ENCODE peak calls at places on chromosomes 2 and 18, in five cellular contexts. F is GM06990, L is tibial artery, Q is BE2C, Z is transverse colon. U is an unnamed sample.

GRCh38 chr2:39620067-39620466 is 45.6 kb upstream of the TMEM178A start:
- DNase-seq in Z (peak), F (no peak), L (peak), Q (peak), U (no peak)

GRCh38 chr2:170324640-170325046 is 146.7 kb downstream of the MYO3B start:
- DNase-seq in L (no peak), F (no peak), Q (peak), Z (peak), U (peak)

GRCh38 chr2:1701020-1701419 is 43.3 kb downstream of the PXDN start:
- DNase-seq in Q (no peak), F (no peak), L (no peak), Z (no peak), U (no peak)

GRCh38 chr2:136001147-136001546 is 15.7 kb upstream of the DARS1 start:
- DNase-seq in L (no peak), Q (no peak), Z (no peak), F (no peak), U (no peak)

GRCh38 chr2:218780851-218781690 is 876 bp upstream of the CYP27A1 start:
- DNase-seq in Q (no peak), Z (no peak), L (no peak), F (no peak), U (no peak)

GRCh38 chr2:53690876-53691275 is 76.7 kb upstream of the CHAC2 start:
- DNase-seq in Q (no peak), Z (no peak), L (no peak), F (no peak), U (no peak)

GRCh38 chr18:6249110-6249680 is 165.5 kb downstream of the L3MBTL4 start:
- DNase-seq in Z (no peak), F (no peak), L (no peak), Q (no peak), U (peak)

GRCh38 chr2:65146067-65146466 is 16.2 kb upstream of the RAB1A start:
- DNase-seq in Z (no peak), L (no peak), Q (no peak), F (no peak), U (no peak)

GRCh38 chr2:196322963-196323810 is 151.8 kb upstream of the STK17B start:
- DNase-seq in Z (no peak), L (no peak), F (no peak), Q (no peak), U (no peak)

GRCh38 chr2:166653185-166653813 is 159.2 kb upstream of the SCN7A start:
- DNase-seq in Q (no peak), Z (no peak), L (no peak), F (no peak), U (no peak)

GRCh38 chr2:23698733-23699391 is 228.1 kb downstream of the ATAD2B start:
- DNase-seq in Q (peak), Z (no peak), F (no peak), L (peak), U (no peak)

GRCh38 chr2:223488814-223489213 is 113.3 kb downstream of the SCG2 start:
- DNase-seq in L (no peak), F (no peak), Z (no peak), Q (peak), U (no peak)

GRCh38 chr2:96867756-96868554 is 1.9 kb downstream of the SEMA4C start:
- DNase-seq in Q (no peak), L (no peak), Z (no peak), F (no peak), U (no peak)

GRCh38 chr2:20524412-20525040 is 77.7 kb downstream of the RHOB start:
- DNase-seq in Q (peak), L (no peak), Z (peak), F (peak), U (peak)

GRCh38 chr2:44120428-44120827 is 48.2 kb upstream of the PPM1B start:
- DNase-seq in Z (no peak), L (no peak), F (no peak), Q (no peak), U (no peak)

GRCh38 chr2:43420310-43420903 is 175.4 kb downstream of the THADA start:
- DNase-seq in F (no peak), L (no peak), Z (no peak), Q (no peak), U (no peak)

GRCh38 chr2:31525876-31526275 is 54.9 kb downstream of the SRD5A2 start:
- DNase-seq in L (no peak), Q (peak), F (no peak), Z (no peak), U (no peak)

GRCh38 chr2:235347691-235348090 is 146.2 kb upstream of the AGAP1 start:
- DNase-seq in Z (no peak), L (no peak), F (no peak), Q (no peak), U (no peak)

GRCh38 chr2:234348081-234348480 is 148.8 kb downstream of the ARL4C start:
- DNase-seq in L (no peak), Z (no peak), F (no peak), Q (no peak), U (no peak)

GRCh38 chr2:44777542-44777941 is 164.0 kb upstream of the SIX3 start:
- DNase-seq in Z (peak), F (no peak), Q (no peak), L (no peak), U (no peak)

GRCh38 chr2:230085201-230085600 is 16.5 kb upstream of the SLC16A14 start:
- DNase-seq in Z (no peak), F (no peak), Q (no peak), L (no peak), U (no peak)

GRCh38 chr2:19185061-19185460 is 173.4 kb downstream of the OSR1 start:
- DNase-seq in Q (no peak), F (no peak), Z (no peak), L (no peak), U (no peak)

GRCh38 chr2:30349691-30350090 is 97.4 kb upstream of the LCLAT1 start:
- DNase-seq in F (no peak), Q (no peak), Z (no peak), L (no peak), U (no peak)

GRCh38 chr2:194822657-194823056 is 834.4 kb upstream of the SLC39A10 start:
- DNase-seq in Z (no peak), L (no peak), F (no peak), Q (no peak), U (no peak)

GRCh38 chr2:224284134-224284946 is 117.6 kb downstream of the FAM124B start:
- DNase-seq in F (no peak), L (no peak), Z (peak), Q (peak), U (no peak)

GRCh38 chr2:75466708-75467311 is 93.9 kb downstream of the EVA1A start:
- DNase-seq in Z (peak), L (no peak), Q (peak), F (peak), U (no peak)

GRCh38 chr2:108910541-108911396 is 78.3 kb downstream of the EDAR start:
- DNase-seq in Z (no peak), L (no peak), Q (no peak), F (no peak), U (no peak)

GRCh38 chr2:37588316-37588777 is 83.1 kb downstream of the CDC42EP3 start:
- DNase-seq in L (no peak), F (no peak), Z (no peak), Q (no peak), U (no peak)

GRCh38 chr18:58438984-58439311 is 189.9 kb downstream of the ALPK2 start:
- DNase-seq in Q (no peak), L (no peak), F (no peak), Z (no peak), U (no peak)

GRCh38 chr2:153068067-153068466 is 349.6 kb downstream of the ARL6IP6 start:
- DNase-seq in F (no peak), Q (no peak), Z (no peak), L (no peak), U (no peak)
- H3K4me3 ChIP-seq in F (no peak), Q (no peak), Z (no peak), L (no peak), U (no peak)

DNA sequence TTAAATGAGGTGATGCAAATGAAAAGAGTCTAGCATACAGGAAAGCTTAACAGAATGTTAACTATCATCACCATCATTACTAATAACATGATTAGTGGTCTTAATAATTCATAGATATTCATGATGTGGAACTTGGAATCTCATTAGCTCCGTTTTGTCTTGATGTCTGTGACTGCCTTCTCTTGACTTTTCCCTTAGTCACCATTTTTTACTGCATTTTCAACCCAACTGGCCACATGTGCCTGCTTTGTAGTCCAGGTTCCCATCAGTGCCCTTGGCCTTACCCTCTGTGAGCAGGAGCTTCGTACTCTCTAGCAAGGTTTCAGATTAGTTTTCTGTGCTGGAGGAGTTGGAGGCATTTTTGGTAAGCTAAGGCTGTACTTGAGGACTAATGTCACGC is 47.0 kb downstream of the RAB31 start:
- DNase-seq in Q (no peak), F (no peak), L (no peak), Z (no peak), U (no peak)
- TF ChIP-seq CTCF in Q (no peak), F (no peak), L (no peak), Z (no peak), U (no peak)

GRCh38 chr2:73283545-73284295 is 558 bp downstream of the FBXO41 start:
- DNase-seq in F (peak), L (peak), Q (no peak), Z (no peak), U (no peak)

GRCh38 chr2:73281244-73281643 is 3.0 kb downstream of the FBXO41 start:
- DNase-seq in Q (no peak), F (no peak), Z (no peak), L (peak), U (no peak)

GRCh38 chr2:73284296-73285161 is at the start of gene FBXO41:
- DNase-seq in F (peak), Z (peak), L (no peak), Q (peak), U (peak)

GRCh38 chr2:73285162-73285739 is 973 bp upstream of the FBXO41 start:
- DNase-seq in Q (no peak), L (no peak), F (no peak), Z (peak), U (peak)

DNA sequence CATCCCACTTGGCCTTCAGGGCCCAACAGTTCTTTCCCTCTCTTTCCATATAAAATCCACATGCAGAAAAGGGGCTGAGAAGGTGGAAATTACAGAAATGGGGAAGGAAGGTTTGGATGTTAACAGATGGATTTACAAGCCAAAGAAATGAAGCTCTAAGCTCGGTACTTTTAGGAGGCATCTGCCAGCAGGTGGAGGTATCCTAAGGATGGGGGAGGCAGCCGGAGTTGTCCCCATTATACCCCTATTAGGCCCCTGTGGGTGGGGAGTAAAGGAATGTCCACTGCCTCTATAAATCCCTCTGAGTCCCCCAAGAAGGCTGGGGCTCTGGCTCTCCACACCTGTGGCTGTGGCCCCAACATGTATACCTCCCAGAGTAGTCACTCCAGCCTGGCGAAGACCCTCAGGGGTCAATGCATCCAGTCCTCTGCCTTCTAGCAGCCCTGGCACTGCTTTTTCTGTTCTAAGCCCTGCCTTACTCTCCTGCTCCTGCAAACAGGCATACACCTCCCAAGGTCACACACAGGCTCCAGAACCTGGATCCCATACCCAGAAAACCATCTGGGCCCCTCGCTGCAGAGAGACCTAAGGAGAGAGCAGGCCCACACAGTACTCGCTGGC is 1.2 kb downstream of the FBXO41 start:
- DNase-seq in Q (no peak), F (no peak), Z (no peak), L (no peak), U (no peak)
- H3K4me3 ChIP-seq in Q (peak), F (peak), Z (no peak), L (no peak), U (peak)

DNA sequence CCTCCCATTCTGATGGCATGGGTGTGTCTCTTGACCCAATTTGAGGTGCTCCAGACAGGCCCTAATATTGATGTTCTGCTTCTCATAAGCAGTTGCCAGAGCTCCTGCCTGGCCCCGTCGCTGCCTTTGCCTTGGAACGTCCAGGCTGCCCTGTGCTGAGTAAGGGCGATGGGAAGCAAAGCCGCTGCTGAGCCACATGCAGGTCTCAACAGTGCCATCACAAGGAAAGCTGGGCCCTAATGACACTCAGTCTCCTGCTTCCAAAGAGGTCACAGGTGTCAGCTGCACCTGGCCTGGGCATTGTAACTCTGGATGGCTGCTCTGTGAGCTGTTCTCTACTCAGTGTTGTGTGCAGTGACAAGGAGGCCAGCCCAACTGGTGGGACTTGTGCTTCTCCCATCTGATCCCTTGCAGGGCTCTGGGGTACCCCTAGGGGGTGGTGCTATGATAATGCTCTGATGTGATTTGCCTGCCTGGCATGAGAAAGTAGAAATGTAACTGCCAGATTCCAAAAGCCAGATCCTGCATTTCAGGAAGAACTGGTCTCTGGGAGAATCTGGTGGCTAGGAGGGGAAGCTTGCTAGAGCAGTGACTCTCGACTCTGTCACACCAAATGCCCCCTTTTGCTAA is 8.7 kb downstream of the TTC39C start:
- DNase-seq in Q (peak), Z (no peak), L (no peak), F (no peak), U (no peak)
- TF ChIP-seq CTCF in Q (peak), Z (no peak), L (no peak), F (no peak), U (no peak)

DNA sequence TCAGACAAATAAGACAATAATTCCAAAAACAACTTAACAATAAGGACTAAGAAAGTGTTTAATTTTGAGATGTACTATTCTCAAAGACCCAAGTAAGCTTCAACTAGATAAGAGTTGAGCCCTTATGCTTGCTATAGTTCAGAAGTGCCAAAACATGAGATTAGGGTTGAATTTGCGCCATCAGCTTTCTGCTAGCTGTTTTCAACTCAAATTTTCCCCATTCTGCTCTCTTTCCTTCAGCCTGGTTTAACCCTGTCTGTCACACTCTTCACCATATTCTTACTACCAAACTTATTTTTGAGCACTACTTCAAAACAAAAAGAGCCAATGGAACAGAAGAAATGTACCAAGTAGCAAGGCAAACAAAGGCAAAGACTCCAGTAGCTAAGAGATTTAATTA is 4.1 kb downstream of the NFE2L2 start:
- DNase-seq in Q (no peak), L (no peak), Z (no peak), F (no peak), U (no peak)
- H3K4me3 ChIP-seq in Q (no peak), L (peak), Z (peak), F (no peak), U (no peak)

GRCh38 chr2:222049946-222050345 is 248.9 kb downstream of the PAX3 start:
- DNase-seq in F (no peak), Q (no peak), L (no peak), Z (no peak), U (no peak)

GRCh38 chr2:222055328-222055727 is 243.5 kb downstream of the PAX3 start:
- DNase-seq in Z (no peak), Q (no peak), F (no peak), L (no peak), U (no peak)

GRCh38 chr2:222054813-222055212 is 244.0 kb downstream of the PAX3 start:
- DNase-seq in Z (no peak), F (no peak), Q (no peak), L (no peak), U (no peak)

GRCh38 chr2:222050981-222051380 is 247.8 kb downstream of the PAX3 start:
- DNase-seq in Q (no peak), F (no peak), Z (no peak), L (no peak), U (no peak)

GRCh38 chr2:222052934-222053367 is 245.8 kb downstream of the PAX3 start:
- DNase-seq in L (no peak), Q (peak), F (no peak), Z (peak), U (no peak)
- TF ChIP-seq CTCF in L (no peak), Q (peak), F (peak), Z (peak), U (no peak)

DNA sequence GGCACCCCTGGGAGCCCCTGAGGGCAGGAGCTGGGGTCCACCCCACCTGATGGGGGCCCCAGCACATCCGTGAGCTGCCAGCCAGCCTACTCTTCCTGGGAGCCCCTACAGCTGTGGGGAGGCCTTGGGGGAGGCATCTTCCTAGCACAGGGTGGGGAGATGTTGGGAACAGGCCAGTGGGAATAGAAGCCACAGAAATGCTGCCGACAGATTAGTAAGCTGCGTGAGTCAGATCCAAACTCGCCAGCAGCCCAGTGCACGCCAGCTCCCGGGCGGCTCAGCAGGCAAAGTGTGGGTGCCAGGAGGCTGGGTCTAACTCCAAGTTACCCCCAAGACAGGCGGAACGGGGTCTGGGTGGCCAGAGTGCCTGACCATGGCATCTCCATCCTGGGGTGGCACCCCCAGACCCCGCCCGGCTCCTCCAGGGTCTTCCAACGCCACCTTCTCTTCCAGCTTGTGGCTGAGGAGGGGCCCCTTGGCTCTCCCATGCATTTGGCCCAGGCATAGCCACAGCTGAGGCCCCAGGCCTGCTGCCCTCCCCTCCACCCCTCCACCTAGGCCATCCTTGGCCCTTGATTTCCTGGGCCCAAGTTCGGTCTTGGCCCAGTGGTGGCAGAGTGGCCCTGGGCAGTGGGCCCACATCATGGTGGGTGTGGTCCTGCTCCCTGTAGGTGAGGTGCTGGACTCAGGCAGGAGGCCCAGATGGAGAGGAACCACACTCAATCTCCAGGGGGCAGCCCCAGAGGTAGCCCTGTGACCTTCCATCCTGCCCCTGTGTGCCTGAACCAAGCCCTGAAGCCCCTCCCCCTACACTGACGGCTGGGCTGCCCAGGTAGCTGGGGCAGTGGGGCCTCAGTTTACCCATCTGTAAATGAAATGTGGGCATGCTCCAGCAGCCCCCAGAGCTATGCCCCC is 15.4 kb downstream of the CROCC2 start:
- DNase-seq in L (peak), F (no peak), Q (peak), Z (peak), U (no peak)
- H3K4me3 ChIP-seq in L (no peak), F (no peak), Q (no peak), Z (no peak), U (no peak)

GRCh38 chr2:202158796-202159195 is 79.6 kb downstream of the SUMO1 start:
- DNase-seq in F (no peak), L (no peak), Z (no peak), Q (no peak), U (no peak)
- TF ChIP-seq CTCF in F (no peak), L (no peak), Z (no peak), Q (peak), U (no peak)

U was measured in GM12864.